ENCODE peak calls at places on chromosomes 11 and 22, in ten cellular contexts. S, C, U, B, L, Q, T, J, I and O are unnamed samples.

GRCh38 chr22:43587574-43587973 is 175.8 kb downstream of the MPPED1 start:
- DNase-seq in S (no peak), C (no peak), U (no peak), B (no peak), L (no peak), Q (no peak), T (no peak), J (no peak), I (no peak), O (peak)

GRCh38 chr11:120748485-120748814 is 236.9 kb downstream of the GRIK4 start:
- DNase-seq in S (no peak), C (peak), U (no peak), B (no peak), L (no peak), Q (no peak), T (no peak), J (peak), I (no peak), O (no peak)

GRCh38 chr11:74035264-74035663 is 26.4 kb upstream of the UCP3 start:
- DNase-seq in S (no peak), C (no peak), U (no peak), B (no peak), L (peak), Q (no peak), T (no peak), J (peak), I (no peak), O (peak)

GRCh38 chr11:44987506-44987905 is 36.8 kb upstream of the TP53I11 start:
- DNase-seq in S (no peak), C (no peak), U (no peak), B (no peak), L (no peak), Q (no peak), T (no peak), J (peak), I (no peak), O (no peak)

GRCh38 chr11:16613401-16614381 is 124.8 kb upstream of the C11orf58 start:
- DNase-seq in S (peak), C (peak), U (peak), B (peak), L (peak), Q (peak), T (peak), J (peak), I (peak), O (peak)

GRCh38 chr11:113213549-113213948 is 100.8 kb upstream of the TTC12 start:
- DNase-seq in S (no peak), C (no peak), U (no peak), B (no peak), L (peak), Q (no peak), T (no peak), J (peak), I (no peak), O (no peak)

GRCh38 chr22:27100789-27101188 is 443.4 kb downstream of the MIAT start:
- DNase-seq in S (peak), C (no peak), U (no peak), B (no peak), L (no peak), Q (no peak), T (peak), J (no peak), I (no peak), O (peak)

GRCh38 chr11:119470316-119471266 is 47.6 kb upstream of the THY1 start:
- DNase-seq in S (no peak), C (no peak), U (no peak), B (peak), L (peak), Q (no peak), T (peak), J (no peak), I (peak), O (peak)

GRCh38 chr11:61959678-61960077 is 7.8 kb downstream of the FTH1 start:
- DNase-seq in S (no peak), C (no peak), U (no peak), B (no peak), L (no peak), Q (no peak), T (no peak), J (no peak), I (no peak), O (no peak)

GRCh38 chr22:19218541-19219233 is 40.2 kb upstream of the SLC25A1 start:
- DNase-seq in S (no peak), C (no peak), U (no peak), B (no peak), L (no peak), Q (no peak), T (no peak), J (no peak), I (no peak), O (no peak)

GRCh38 chr11:46553746-46554204 is 40.0 kb downstream of the AMBRA1 start:
- DNase-seq in S (no peak), C (no peak), U (no peak), B (no peak), L (no peak), Q (no peak), T (peak), J (no peak), I (no peak), O (peak)

GRCh38 chr11:78428273-78428651 is 10.6 kb upstream of the GAB2 start:
- DNase-seq in S (no peak), C (no peak), U (no peak), B (no peak), L (no peak), Q (no peak), T (no peak), J (no peak), I (no peak), O (no peak)

GRCh38 chr11:65625628-65626342 is 10.2 kb downstream of the PCNX3 start:
- DNase-seq in S (peak), C (no peak), U (no peak), B (peak), L (peak), Q (peak), T (peak), J (no peak), I (no peak), O (peak)

GRCh38 chr11:68979931-68980775 is 633 bp downstream of the MRGPRD start:
- DNase-seq in S (no peak), C (no peak), U (no peak), B (no peak), L (no peak), Q (no peak), T (no peak), J (no peak), I (no peak), O (no peak)

GRCh38 chr11:83909579-83909978 is 623.4 kb upstream of the CCDC90B start:
- DNase-seq in S (no peak), C (no peak), U (no peak), B (no peak), L (no peak), Q (no peak), T (no peak), J (no peak), I (no peak), O (no peak)

GRCh38 chr11:28757725-28758515 is 649.7 kb downstream of the METTL15 start:
- DNase-seq in S (no peak), C (no peak), U (no peak), B (no peak), L (peak), Q (no peak), T (peak), J (no peak), I (peak), O (peak)

GRCh38 chr11:27028653-27029052 is 12.0 kb upstream of the BBOX1 start:
- DNase-seq in S (no peak), C (no peak), U (no peak), B (no peak), L (no peak), Q (no peak), T (no peak), J (no peak), I (no peak), O (no peak)

GRCh38 chr11:70298243-70298915 is 27.9 kb downstream of the PPFIA1 start:
- DNase-seq in S (no peak), C (no peak), U (no peak), B (no peak), L (no peak), Q (no peak), T (no peak), J (no peak), I (no peak), O (no peak)

GRCh38 chr11:78742430-78742829 is 167.8 kb upstream of the NARS2 start:
- DNase-seq in S (no peak), C (no peak), U (no peak), B (no peak), L (peak), Q (peak), T (no peak), J (peak), I (no peak), O (peak)

GRCh38 chr11:122137081-122137793 is 21.2 kb upstream of the BLID start:
- DNase-seq in S (no peak), C (no peak), U (no peak), B (no peak), L (peak), Q (no peak), T (peak), J (no peak), I (peak), O (peak)

GRCh38 chr11:17828311-17828751 is 93.8 kb downstream of the KCNC1 start:
- DNase-seq in S (no peak), C (no peak), U (no peak), B (no peak), L (no peak), Q (no peak), T (no peak), J (no peak), I (no peak), O (no peak)